ENCODE peak calls at places on chromosomes 4 and X, in eight cellular contexts. X is D341Med; Q is SW 1271; N is BE2C; U is activated CD4-positive, alpha-beta T cell treated with anti-CD3 and anti-CD28 coated beads, Interleukin-2, amount 50 U/mL, for 4 hours; D is AG10803; V is stimulated activated CD4-positive, alpha-beta T cell treated with anti-CD3 and anti-CD28 coated beads, Interleukin-2, amount 100 ng/mL, for 24 hours; P is fibroblast of the conjunctiva. J is an unnamed sample.

GRCh38 chrX:7925867-7926472 is 1.2 kb downstream of the PNPLA4 start:
- DNase-seq in X (peak), Q (no peak), N (peak), U (peak), D (peak), V (peak), P (peak), J (no peak)

GRCh38 chr4:54784188-54784671 is 126.5 kb downstream of the KIT start:
- DNase-seq in X (no peak), Q (no peak), N (no peak), U (no peak), D (peak), V (no peak), P (peak), J (peak)

GRCh38 chrX:41470706-41471105 is 23.6 kb downstream of the NYX start:
- DNase-seq in X (no peak), Q (no peak), N (no peak), U (no peak), D (no peak), V (no peak), P (no peak), J (no peak)

GRCh38 chrX:9873952-9874351 is 87.7 kb downstream of the SHROOM2 start:
- DNase-seq in X (peak), Q (no peak), N (peak), U (peak), D (no peak), V (peak), P (no peak), J (no peak)

GRCh38 chr4:131408102-131408501 is 1741.0 kb upstream of the PCDH10 start:
- DNase-seq in X (no peak), Q (no peak), N (no peak), U (no peak), D (no peak), V (no peak), P (no peak), J (no peak)

GRCh38 chr4:137510866-137511265 is 21.4 kb downstream of the PCDH18 start:
- DNase-seq in X (no peak), Q (no peak), N (peak), U (no peak), D (peak), V (no peak), P (peak), J (no peak)

GRCh38 chr4:37991623-37992410 is 31.6 kb downstream of the PTTG2 start:
- DNase-seq in X (no peak), Q (no peak), N (no peak), U (no peak), D (no peak), V (no peak), P (no peak), J (no peak)

GRCh38 chr4:76590847-76591281 is 155.8 kb downstream of the SHROOM3 start:
- DNase-seq in X (no peak), Q (no peak), N (no peak), U (no peak), D (peak), V (no peak), P (no peak), J (no peak)

GRCh38 chr4:99300934-99301333 is 10.1 kb upstream of the ADH1A start:
- DNase-seq in X (peak), Q (no peak), N (no peak), U (no peak), D (peak), V (no peak), P (peak), J (peak)

GRCh38 chrX:1140236-1140681 is 72.2 kb downstream of the CRLF2 start:
- DNase-seq in X (peak), Q (no peak), N (no peak), U (no peak), D (no peak), V (no peak), P (no peak), J (peak)

GRCh38 chr4:101818362-101818761 is 27.8 kb downstream of the BANK1 start:
- DNase-seq in X (no peak), Q (no peak), N (no peak), U (no peak), D (peak), V (no peak), P (no peak), J (no peak)

GRCh38 chr4:142367326-142368188 is 478.5 kb downstream of the INPP4B start:
- DNase-seq in X (no peak), Q (no peak), N (no peak), U (no peak), D (no peak), V (no peak), P (no peak), J (no peak)

GRCh38 chr4:86596802-86597201 is 2.7 kb downstream of the PTPN13 start:
- DNase-seq in X (no peak), Q (no peak), N (no peak), U (no peak), D (no peak), V (no peak), P (no peak), J (no peak)

GRCh38 chr4:139704915-139705485 is 39.4 kb downstream of the MGST2 start:
- DNase-seq in X (no peak), Q (no peak), N (no peak), U (no peak), D (no peak), V (no peak), P (no peak), J (no peak)

GRCh38 chr4:6473264-6474052 is 1.0 kb upstream of the PPP2R2C start:
- DNase-seq in X (peak), Q (no peak), N (no peak), U (no peak), D (no peak), V (no peak), P (no peak), J (peak)

GRCh38 chr4:24793219-24794005 is 2.0 kb upstream of the SOD3 start:
- DNase-seq in X (no peak), Q (no peak), N (no peak), U (no peak), D (no peak), V (no peak), P (no peak), J (no peak)

GRCh38 chrX:16826207-16826606 is 39.9 kb downstream of the TXLNG start:
- DNase-seq in X (peak), Q (no peak), N (no peak), U (no peak), D (peak), V (no peak), P (peak), J (no peak)

GRCh38 chr4:123144626-123145025 is 222.2 kb upstream of the NUDT6 start:
- DNase-seq in X (no peak), Q (no peak), N (no peak), U (no peak), D (no peak), V (no peak), P (no peak), J (no peak)

GRCh38 chr4:182519528-182519927 is 276.3 kb downstream of the TENM3 start:
- DNase-seq in X (no peak), Q (no peak), N (no peak), U (no peak), D (no peak), V (no peak), P (no peak), J (no peak)

GRCh38 chr4:129738175-129738574 is 642.2 kb downstream of the C4orf33 start:
- DNase-seq in X (no peak), Q (no peak), N (no peak), U (no peak), D (no peak), V (no peak), P (no peak), J (no peak)

GRCh38 chr4:44661940-44662622 is 10.7 kb upstream of the YIPF7 start:
- DNase-seq in X (no peak), Q (no peak), N (no peak), U (no peak), D (no peak), V (no peak), P (no peak), J (no peak)

GRCh38 chr4:85986266-85986665 is 373.6 kb downstream of the MAPK10 start:
- DNase-seq in X (no peak), Q (no peak), N (no peak), U (no peak), D (no peak), V (no peak), P (no peak), J (no peak)

GRCh38 chr4:40672528-40673522 is 43.2 kb upstream of the RBM47 start:
- DNase-seq in X (no peak), Q (no peak), N (no peak), U (peak), D (peak), V (peak), P (peak), J (no peak)

GRCh38 chrX:119427024-119427794 is 28.1 kb downstream of the SLC25A43 start:
- DNase-seq in X (no peak), Q (no peak), N (no peak), U (no peak), D (peak), V (no peak), P (no peak), J (no peak)

GRCh38 chr4:145480257-145480656 is 1.4 kb upstream of the SMAD1 start:
- DNase-seq in X (no peak), Q (no peak), N (no peak), U (no peak), D (no peak), V (no peak), P (no peak), J (no peak)

GRCh38 chrX:10983526-10983925 is 127.6 kb upstream of the HCCS start:
- DNase-seq in X (no peak), Q (no peak), N (no peak), U (no peak), D (no peak), V (no peak), P (no peak), J (no peak)

GRCh38 chr4:80197132-80197573 is at the start of gene PRDM8:
- DNase-seq in X (peak), Q (no peak), N (peak), U (peak), D (peak), V (no peak), P (no peak), J (no peak)

GRCh38 chr4:164572877-164573279 is 181.1 kb upstream of the SMIM31 start:
- DNase-seq in X (no peak), Q (no peak), N (no peak), U (no peak), D (no peak), V (no peak), P (no peak), J (no peak)

GRCh38 chr4:115294717-115295116 is 181.3 kb upstream of the NDST4 start:
- DNase-seq in X (no peak), Q (no peak), N (no peak), U (no peak), D (no peak), V (no peak), P (no peak), J (no peak)

GRCh38 chr4:73620115-73620792 is at the start of gene RASSF6:
- DNase-seq in X (peak), Q (no peak), N (no peak), U (no peak), D (no peak), V (no peak), P (no peak), J (no peak)

GRCh38 chr4:47852121-47852520 is 14.3 kb upstream of the CORIN start:
- DNase-seq in X (no peak), Q (no peak), N (no peak), U (no peak), D (peak), V (no peak), P (peak), J (no peak)

GRCh38 chr4:189285377-189285776 is 655.3 kb upstream of the FRG1 start:
- DNase-seq in X (no peak), Q (no peak), N (no peak), U (no peak), D (no peak), V (no peak), P (no peak), J (no peak)

GRCh38 chr4:86481429-86481828 is 112.7 kb upstream of the PTPN13 start:
- DNase-seq in X (no peak), Q (no peak), N (no peak), U (no peak), D (no peak), V (no peak), P (no peak), J (no peak)